ENCODE peak calls at places on chromosome 19, in seven cellular contexts. M, N, H, T, A, E and L are unnamed samples.

GRCh38 chr19:46297700-46298476 is 1.0 kb downstream of the HIF3A start:
- DNase-seq in E (peak; percentile 26), N (peak; percentile 76), M (peak; percentile 59), H (no peak), T (no peak), A (peak; percentile 91), L (no peak)

GRCh38 chr19:6238256-6238642 is 41.5 kb downstream of the MLLT1 start:
- DNase-seq in E (no peak), T (no peak), A (no peak), N (no peak), H (no peak), M (no peak), L (no peak)

GRCh38 chr19:49879243-49879960 is 1.9 kb downstream of the TBC1D17 start:
- DNase-seq in M (no peak), H (peak; percentile 21), T (no peak), E (no peak), A (no peak), N (no peak), L (no peak)

GRCh38 chr19:46639356-46640061 is 3.5 kb upstream of the GNG8 start:
- DNase-seq in H (no peak), M (peak; percentile 89), E (peak; percentile 86), T (peak; percentile 72), A (no peak), N (no peak), L (peak; percentile 71)

GRCh38 chr19:45404557-45405434 is at the start of gene PPP1R13L:
- DNase-seq in M (no peak), T (peak; percentile 80), H (peak; percentile 98), N (peak; percentile 70), A (peak; percentile 91), E (peak; percentile 86), L (peak; percentile 73)

GRCh38 chr19:12745166-12745897 is 6.3 kb upstream of the BEST2 start:
- DNase-seq in E (no peak), A (no peak), T (peak; percentile 44), N (no peak), M (no peak), H (no peak), L (no peak)

GRCh38 chr19:30535011-30535410 is 162.8 kb downstream of the ZNF536 start:
- DNase-seq in M (no peak), E (no peak), H (no peak), T (no peak), A (no peak), N (no peak), L (no peak)

GRCh38 chr19:8641908-8642547 is 11.6 kb downstream of the NFILZ start:
- DNase-seq in T (peak; percentile 51), N (no peak), A (no peak), M (peak; percentile 66), H (peak; percentile 39), E (peak; percentile 51), L (no peak)

GRCh38 chr19:46608581-46609345 is 7.6 kb downstream of the CALM3 start:
- DNase-seq in H (no peak), N (no peak), E (no peak), M (no peak), A (no peak), T (no peak), L (no peak)

GRCh38 chr19:2775556-2776430 is 7.3 kb downstream of the SGTA start:
- DNase-seq in T (peak; percentile 77), N (peak; percentile 58), A (peak; percentile 79), M (peak; percentile 68), H (no peak), E (no peak), L (no peak)